ENCODE peak calls at places on chromosomes 13 and 19, in six cellular contexts. L, R, O, E, X and B are unnamed samples.

GRCh38 chr13:113078895-113079720 is 26.5 kb upstream of the F7 start:
- DNase-seq in R (peak; percentile 20), E (no peak), O (no peak), X (peak; percentile 29), L (no peak), B (no peak)

GRCh38 chr19:17654993-17655392 is 33.2 kb downstream of the UNC13A start:
- DNase-seq in O (peak; percentile 38), L (no peak), X (peak; percentile 17), R (no peak), E (no peak), B (no peak)

GRCh38 chr13:41028051-41028450 is 8.9 kb upstream of the ELF1 start:
- DNase-seq in L (no peak), O (no peak), E (peak; percentile 40), X (no peak), R (no peak), B (no peak)

GRCh38 chr19:4519521-4520277 is 1.4 kb upstream of the PLIN4 start:
- DNase-seq in L (no peak), X (no peak), R (peak; percentile 83), O (peak; percentile 50), E (no peak), B (no peak)

GRCh38 chr13:28611654-28612131 is 47.2 kb upstream of the POMP start:
- DNase-seq in R (no peak), E (peak; percentile 21), X (no peak), O (no peak), L (no peak), B (no peak)

GRCh38 chr19:7482584-7483439 is 6.0 kb downstream of the PEX11G start:
- DNase-seq in E (no peak), O (peak; percentile 72), X (no peak), R (peak; percentile 58), L (peak; percentile 19), B (no peak)

GRCh38 chr19:56301152-56301551 is 13.5 kb downstream of the ZSCAN5A start:
- DNase-seq in L (no peak), E (no peak), O (no peak), R (no peak), X (no peak), B (no peak)

GRCh38 chr13:95573226-95573625 is 20.7 kb downstream of the CLDN10 start:
- DNase-seq in E (no peak), X (no peak), L (no peak), R (no peak), O (no peak), B (no peak)

GRCh38 chr13:20161275-20161950 is 561 bp upstream of the GJA3 start:
- DNase-seq in X (no peak), E (no peak), O (peak; percentile 39), R (peak; percentile 61), L (no peak), B (peak; percentile 42)

DNA sequence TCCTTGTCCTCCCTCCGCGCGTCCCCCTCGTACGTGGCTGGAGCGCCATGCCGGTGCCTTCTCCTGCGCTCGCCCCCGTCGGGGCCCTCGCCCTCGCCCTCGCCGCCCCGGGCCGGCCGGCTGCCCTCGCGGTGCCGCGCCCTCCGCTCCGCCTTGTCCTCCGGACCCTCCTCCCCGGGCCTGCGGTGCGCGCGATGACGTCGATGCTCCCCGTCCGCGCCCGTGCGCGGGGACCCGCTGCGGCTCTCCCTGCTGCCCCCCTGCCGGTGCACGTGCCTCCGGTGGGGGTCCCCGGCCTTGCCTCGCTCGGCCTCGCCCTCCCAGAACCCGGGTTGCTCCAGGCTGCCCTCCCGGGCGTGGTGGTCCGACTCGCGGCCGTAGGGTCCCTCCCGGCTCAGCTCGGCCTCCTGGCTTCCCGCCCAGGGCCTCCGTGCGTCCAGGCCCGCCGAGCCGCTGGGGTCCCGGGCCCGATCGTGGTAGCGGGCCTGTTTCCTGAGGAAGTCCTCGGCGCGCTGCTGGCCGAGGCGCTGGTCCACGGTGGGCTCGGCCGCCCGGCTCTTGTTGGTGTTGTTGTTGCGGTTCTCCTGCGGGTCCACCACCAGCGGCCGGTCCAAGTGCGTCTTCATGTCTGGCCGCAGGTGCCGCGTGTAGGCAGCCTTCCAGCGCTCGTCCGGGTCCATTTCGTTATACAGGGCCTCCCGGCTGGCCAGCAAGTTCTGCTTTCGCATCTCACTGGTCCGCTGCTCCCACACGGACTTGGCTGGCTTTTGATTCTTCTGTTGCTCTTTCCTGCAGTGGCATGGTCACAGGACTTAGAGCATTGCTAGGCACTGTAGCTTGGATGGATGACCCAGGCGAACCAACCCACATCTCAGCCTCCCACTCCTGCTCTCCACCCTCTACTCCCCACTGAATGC is 148.6 kb downstream of the IER2 start:
- DNase-seq in E (no peak), X (no peak), O (no peak), R (no peak), L (no peak), B (no peak)
- H3K4me3 ChIP-seq in E (no peak overlapping the region), X (peak overlapping the region; percentile 36), O (no peak overlapping the region), R (peak overlapping the region; percentile 29), L (peak overlapping the region; percentile 31), B (no peak overlapping the region)

DNA sequence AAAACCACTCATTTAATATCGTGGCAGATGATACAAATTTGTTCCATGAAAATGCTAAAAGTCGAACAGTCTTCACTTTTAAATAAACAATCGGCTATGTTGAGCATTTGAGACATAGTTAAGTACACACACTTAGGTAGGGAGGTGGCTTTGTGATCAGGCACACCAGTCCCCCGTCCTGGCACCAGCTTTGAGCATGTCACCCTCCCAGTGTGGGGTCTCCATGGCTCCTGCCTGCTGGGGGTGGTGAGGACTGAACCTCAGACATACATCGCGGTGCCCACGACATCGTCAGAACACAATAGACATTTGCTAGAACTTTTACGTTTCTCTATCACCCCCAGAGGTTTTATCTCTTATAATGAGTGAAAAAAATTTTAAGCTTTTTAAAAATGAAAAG is 62.0 kb downstream of the RFX2 start:
- DNase-seq in O (no peak), X (no peak), E (no peak), L (no peak), R (no peak), B (peak; percentile 53)
- H3K27ac ChIP-seq in O (peak overlapping the region; percentile 35), X (no peak overlapping the region), E (no peak overlapping the region), L (no peak overlapping the region), R (no peak overlapping the region), B (no peak overlapping the region)

DNA sequence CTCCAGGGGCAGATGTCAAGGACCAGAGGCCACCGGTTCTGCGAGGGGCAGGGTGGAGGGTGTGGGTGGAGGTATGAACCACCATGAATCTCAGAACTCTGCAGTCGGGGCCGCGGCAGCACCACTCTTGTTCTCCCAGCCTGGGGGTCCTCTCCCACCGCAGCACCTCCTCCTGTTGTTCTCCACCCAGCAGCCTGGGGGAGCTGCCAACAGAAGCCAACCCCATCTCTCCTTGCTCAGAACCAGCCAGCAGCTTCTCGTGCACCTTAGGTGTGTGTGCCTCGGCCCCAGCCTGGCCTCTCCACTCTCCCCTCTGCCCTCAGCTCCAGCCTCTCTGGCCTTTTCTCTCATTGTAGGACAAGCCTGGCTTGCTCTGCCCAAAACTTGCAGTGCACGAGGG is 31.9 kb upstream of the CCNE1 start:
- DNase-seq in R (no peak), L (no peak), O (no peak), E (no peak), X (no peak), B (no peak)
- TF ChIP-seq CTCF in R (no peak), L (no peak), O (no peak), E (no peak), X (no peak), B (no peak)

GRCh38 chr19:41219924-41220567 is 1.0 kb downstream of the AXL start:
- DNase-seq in L (peak; percentile 33), E (peak; percentile 41), O (peak; percentile 25), X (peak; percentile 79), R (peak; percentile 76), B (no peak)
- H3K4me3 ChIP-seq in L (peak overlapping the region; percentile 89), E (peak overlapping the region; percentile 80), O (peak overlapping the region; percentile 35), X (peak overlapping the region; percentile 65), R (peak overlapping the region; percentile 78), B (peak overlapping the region; percentile 66)

GRCh38 chr19:44878119-44878865 is 12.8 kb upstream of the TOMM40 start:
- DNase-seq in X (no peak), O (no peak), R (peak; percentile 23), L (no peak), E (no peak), B (no peak)
- H3K27ac ChIP-seq in X (no peak overlapping the region), O (no peak overlapping the region), R (no peak overlapping the region), L (no peak overlapping the region), E (no peak overlapping the region), B (no peak overlapping the region)

GRCh38 chr13:70386919-70387318 is 278.7 kb upstream of the KLHL1 start:
- DNase-seq in L (no peak), E (no peak), R (no peak), X (peak; percentile 30), O (no peak), B (no peak)
- TF ChIP-seq CTCF in L (no peak), E (no peak), R (no peak), X (no peak), O (no peak), B (no peak)

GRCh38 chr13:73767747-73768315 is 366.4 kb downstream of the KLF12 start:
- DNase-seq in X (no peak), R (no peak), O (no peak), E (no peak), L (no peak), B (no peak)
- H3K4me3 ChIP-seq in X (no peak overlapping the region), R (no peak overlapping the region), O (no peak overlapping the region), E (no peak overlapping the region), L (no peak overlapping the region), B (no peak overlapping the region)

DNA sequence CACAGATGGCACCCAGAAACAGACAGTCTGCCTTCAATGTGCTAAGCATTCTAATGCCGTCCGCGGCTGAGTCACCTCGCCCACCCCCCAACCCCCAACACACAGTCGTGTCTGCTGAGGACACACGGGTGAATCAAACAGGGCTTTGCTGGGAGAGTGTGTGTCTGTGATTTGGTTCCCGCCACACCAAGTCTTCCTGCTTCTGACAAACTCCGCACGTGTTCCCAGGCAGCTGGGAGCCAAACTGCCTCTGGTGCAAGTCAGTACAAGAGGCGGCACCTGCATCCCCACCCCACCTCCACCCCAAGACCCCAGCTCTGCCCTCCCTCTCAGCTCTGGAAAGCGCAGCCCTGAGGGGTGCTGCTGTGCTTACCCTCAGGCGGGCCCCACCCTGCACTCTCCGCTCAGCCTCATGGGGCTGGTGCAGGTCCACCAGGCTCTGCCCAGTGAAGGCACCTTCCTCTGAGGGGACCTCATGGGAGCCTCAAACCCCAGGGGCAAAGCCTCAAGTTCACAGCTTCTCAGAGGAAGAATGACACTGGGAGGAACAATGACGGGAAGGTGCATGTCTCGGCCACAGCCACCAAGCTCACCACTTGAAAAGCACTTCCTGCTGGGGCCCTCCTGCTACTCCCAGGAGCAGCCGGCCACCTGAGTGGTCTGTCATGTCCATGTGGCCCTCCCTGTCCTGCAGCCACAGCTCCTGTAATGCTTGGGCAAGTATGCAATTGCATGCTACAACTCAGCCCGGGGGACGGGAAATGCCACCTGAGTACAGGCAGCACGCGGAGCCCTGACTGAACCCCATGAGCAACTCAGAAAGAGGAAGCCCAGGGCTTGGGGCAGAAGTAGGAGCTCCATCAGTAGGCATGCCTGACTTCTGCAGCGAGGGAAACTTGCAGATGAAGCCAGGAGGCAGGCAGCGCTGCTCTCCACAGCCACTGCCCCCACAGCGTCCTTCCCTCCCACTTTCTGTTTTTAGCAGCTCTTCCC is 15.1 kb upstream of the SLC35E1 start:
- DNase-seq in O (peak; percentile 66), R (no peak), X (no peak), E (peak; percentile 59), L (peak; percentile 32), B (no peak)
- H3K27ac ChIP-seq in O (peak overlapping the region; percentile 78), R (peak overlapping the region; percentile 68), X (peak overlapping the region; percentile 93), E (no peak overlapping the region), L (no peak overlapping the region), B (peak overlapping the region; percentile 61)

GRCh38 chr13:99987180-99988047 is 5.8 kb downstream of the ZIC2 start:
- DNase-seq in L (no peak), X (no peak), O (no peak), E (no peak), R (no peak), B (no peak)
- TF ChIP-seq CTCF in L (no peak), X (no peak), O (no peak), E (no peak), R (no peak), B (no peak)